ENCODE peak calls at places on chromosomes 5 and 9, in five cellular contexts. B, T, M, D and C are unnamed samples.
A peak's percentile ranks its signal among the peaks of the same experiment; 100 is the strongest.

GRCh38 chr9:73437758-73438157 is 286.1 kb downstream of the ANXA1 start:
- DNase-seq in T (no peak), M (no peak), D (no peak), B (no peak), C (no peak)

GRCh38 chr5:1293997-1294838 is 650 bp downstream of the TERT start:
- DNase-seq in B (no peak), T (no peak), M (no peak), D (no peak), C (no peak)

GRCh38 chr9:29691758-29692407 is 2118.6 kb upstream of the C9orf72 start:
- DNase-seq in D (no peak), M (peak; percentile 14), B (peak; percentile 32), T (no peak), C (no peak)

GRCh38 chr5:4563400-4563799 is 576.7 kb upstream of the ADAMTS16 start:
- DNase-seq in T (no peak), M (no peak), D (no peak), B (no peak), C (no peak)

GRCh38 chr5:148179234-148179824 is 11.0 kb downstream of the SPINK14 start:
- DNase-seq in M (peak; percentile 25), B (peak; percentile 18), T (no peak), D (no peak), C (peak; percentile 52)

GRCh38 chr5:109560554-109560953 is 129.2 kb upstream of the MAN2A1 start:
- DNase-seq in B (no peak), M (no peak), D (no peak), T (no peak), C (no peak)

GRCh38 chr5:93532370-93532769 is 48.6 kb downstream of the NR2F1-AS1 start:
- DNase-seq in D (no peak), T (no peak), B (no peak), M (no peak), C (peak; percentile 87)

GRCh38 chr5:168015506-168015905 is 275.9 kb upstream of the WWC1 start:
- DNase-seq in T (no peak), M (no peak), D (no peak), B (no peak), C (no peak)

GRCh38 chr5:104179057-104179456 is 616.5 kb upstream of the NUDT12 start:
- DNase-seq in D (no peak), T (no peak), M (peak; percentile 79), B (peak; percentile 70), C (peak; percentile 73)

GRCh38 chr9:109488791-109489492 is 9.2 kb downstream of the PTPN3 start:
- DNase-seq in D (no peak), B (no peak), M (no peak), T (no peak), C (no peak)

GRCh38 chr9:22041792-22042191 is 32.7 kb upstream of the CDKN2B start:
- DNase-seq in D (peak; percentile 60), B (peak; percentile 77), M (no peak), T (no peak), C (peak; percentile 65)

GRCh38 chr9:83675466-83675865 is 32.3 kb downstream of the UBQLN1 start:
- DNase-seq in B (no peak), D (no peak), M (no peak), T (no peak), C (no peak)

GRCh38 chr5:126368239-126368812 is 54.9 kb upstream of the GRAMD2B start:
- DNase-seq in D (no peak), M (no peak), B (peak; percentile 30), T (no peak), C (peak; percentile 32)

GRCh38 chr5:143085319-143085917 is 315.2 kb downstream of the ARHGAP26 start:
- DNase-seq in D (no peak), B (no peak), M (no peak), T (no peak), C (no peak)

GRCh38 chr9:112863214-112863613 is 27.5 kb downstream of the SLC46A2 start:
- DNase-seq in B (no peak), T (no peak), M (peak; percentile 24), D (peak; percentile 54), C (peak; percentile 11)

GRCh38 chr5:9197881-9198260 is 348.0 kb downstream of the SEMA5A start:
- DNase-seq in D (no peak), B (no peak), T (no peak), M (no peak), C (peak; percentile 84)

GRCh38 chr9:20984471-20984870 is 47.0 kb downstream of the HACD4 start:
- DNase-seq in B (no peak), M (no peak), T (no peak), D (no peak), C (no peak)

GRCh38 chr9:13787234-13787833 is 507.8 kb upstream of the MPDZ start:
- DNase-seq in T (no peak), D (no peak), B (no peak), M (no peak), C (no peak)

GRCh38 chr5:1936413-1936812 is 53.7 kb upstream of the IRX4 start:
- DNase-seq in D (no peak), B (peak; percentile 38), M (no peak), T (no peak), C (no peak)

GRCh38 chr5:139740993-139741672 is 54.5 kb upstream of the PSD2 start:
- DNase-seq in T (no peak), D (no peak), M (no peak), B (no peak), C (no peak)

GRCh38 chr5:109880907-109881685 is 191.4 kb downstream of the MAN2A1 start:
- DNase-seq in D (no peak), M (no peak), B (no peak), T (no peak), C (no peak)

GRCh38 chr9:77999231-77999631 is 32.4 kb downstream of the GNAQ start:
- DNase-seq in D (no peak), T (no peak), M (no peak), B (no peak), C (peak; percentile 27)

GRCh38 chr5:55636711-55637110 is 75.4 kb downstream of the SLC38A9 start:
- DNase-seq in T (no peak), D (no peak), B (peak; percentile 12), M (no peak), C (peak; percentile 75)

GRCh38 chr5:41787257-41787656 is 83.0 kb downstream of the OXCT1 start:
- DNase-seq in M (no peak), T (no peak), B (no peak), D (no peak), C (no peak)

GRCh38 chr9:33137781-33138264 is 29.3 kb downstream of the B4GALT1 start:
- DNase-seq in M (no peak), D (no peak), B (no peak), T (no peak), C (no peak)

GRCh38 chr9:137731947-137732813 is 113.4 kb downstream of the EHMT1 start:
- DNase-seq in T (no peak), D (no peak), B (no peak), M (no peak), C (no peak)

GRCh38 chr9:78009156-78009555 is 22.5 kb downstream of the GNAQ start:
- DNase-seq in M (no peak), D (no peak), T (no peak), B (no peak), C (no peak)

GRCh38 chr9:101966706-101967105 is 228.3 kb upstream of the GRIN3A start:
- DNase-seq in D (no peak), M (no peak), B (no peak), T (no peak), C (no peak)

GRCh38 chr5:78671609-78672008 is 23.0 kb upstream of the LHFPL2 start:
- DNase-seq in T (no peak), D (no peak), M (no peak), B (no peak), C (no peak)

GRCh38 chr9:111427186-111427585 is 57.0 kb downstream of the ECPAS start:
- DNase-seq in M (no peak), T (no peak), D (no peak), B (no peak), C (peak; percentile 61)

GRCh38 chr5:56123531-56124243 is 109.4 kb downstream of the ANKRD55 start:
- DNase-seq in T (no peak), D (no peak), M (no peak), B (peak; percentile 48), C (peak; percentile 99)

GRCh38 chr5:132434813-132435286 is 55.7 kb downstream of the IRF1 start:
- DNase-seq in D (no peak), B (no peak), T (no peak), M (no peak), C (no peak)